ENCODE peak calls at places on chromosomes 6 and 20, in seven cellular contexts. F is kidney, U is esophagus squamous epithelium, L is fibroblast of lung, T is HAP-1, D is choroid plexus epithelial cell, A is PC-3. I is an unnamed sample.

GRCh38 chr6:83151114-83151513 is 42.0 kb downstream of the PGM3 start:
- DNase-seq in A (peak; percentile 34), T (no peak), U (no peak), L (peak; percentile 29), D (peak; percentile 64), F (no peak), I (no peak)

GRCh38 chr20:50027611-50028105 is 44.9 kb downstream of the SNAI1 start:
- DNase-seq in L (peak; percentile 85), T (no peak), A (peak; percentile 96), F (peak; percentile 95), U (no peak), D (peak; percentile 84), I (no peak)

GRCh38 chr6:158396136-158396535 is 83.9 kb downstream of the TULP4 start:
- DNase-seq in L (no peak), A (no peak), F (no peak), U (no peak), D (no peak), T (no peak), I (no peak)

GRCh38 chr6:3227363-3228045 is at the start of gene TUBB2B:
- DNase-seq in A (no peak), T (peak; percentile 81), U (no peak), L (no peak), F (peak; percentile 86), D (no peak), I (no peak)

GRCh38 chr6:4774715-4775590 is 1.3 kb upstream of the CDYL start:
- DNase-seq in D (peak; percentile 18), U (no peak), A (no peak), F (no peak), T (no peak), L (no peak), I (no peak)

GRCh38 chr6:89239338-89239737 is 22.2 kb upstream of the GABRR1 start:
- DNase-seq in L (no peak), D (peak; percentile 23), F (no peak), T (no peak), A (no peak), U (no peak), I (no peak)

GRCh38 chr20:22582960-22583772 is 1.2 kb downstream of the FOXA2 start:
- DNase-seq in A (peak; percentile 17), L (no peak), T (no peak), D (no peak), U (no peak), F (no peak), I (no peak)

GRCh38 chr6:37676071-37676470 is 21.6 kb downstream of the MDGA1 start:
- DNase-seq in L (no peak), D (no peak), F (no peak), A (no peak), T (no peak), U (no peak), I (no peak)

GRCh38 chr6:21791596-21791995 is 198.0 kb downstream of the SOX4 start:
- DNase-seq in U (no peak), D (peak; percentile 52), T (no peak), A (no peak), F (no peak), L (no peak), I (no peak)

GRCh38 chr6:56902551-56903464 is 52.1 kb upstream of the BEND6 start:
- DNase-seq in L (peak; percentile 79), T (peak; percentile 53), A (peak; percentile 72), F (no peak), U (no peak), D (peak; percentile 74), I (no peak)

GRCh38 chr6:139611327-139611958 is 237.0 kb upstream of the CITED2 start:
- DNase-seq in U (no peak), T (peak; percentile 37), A (no peak), D (no peak), L (no peak), F (no peak), I (no peak)

DNA sequence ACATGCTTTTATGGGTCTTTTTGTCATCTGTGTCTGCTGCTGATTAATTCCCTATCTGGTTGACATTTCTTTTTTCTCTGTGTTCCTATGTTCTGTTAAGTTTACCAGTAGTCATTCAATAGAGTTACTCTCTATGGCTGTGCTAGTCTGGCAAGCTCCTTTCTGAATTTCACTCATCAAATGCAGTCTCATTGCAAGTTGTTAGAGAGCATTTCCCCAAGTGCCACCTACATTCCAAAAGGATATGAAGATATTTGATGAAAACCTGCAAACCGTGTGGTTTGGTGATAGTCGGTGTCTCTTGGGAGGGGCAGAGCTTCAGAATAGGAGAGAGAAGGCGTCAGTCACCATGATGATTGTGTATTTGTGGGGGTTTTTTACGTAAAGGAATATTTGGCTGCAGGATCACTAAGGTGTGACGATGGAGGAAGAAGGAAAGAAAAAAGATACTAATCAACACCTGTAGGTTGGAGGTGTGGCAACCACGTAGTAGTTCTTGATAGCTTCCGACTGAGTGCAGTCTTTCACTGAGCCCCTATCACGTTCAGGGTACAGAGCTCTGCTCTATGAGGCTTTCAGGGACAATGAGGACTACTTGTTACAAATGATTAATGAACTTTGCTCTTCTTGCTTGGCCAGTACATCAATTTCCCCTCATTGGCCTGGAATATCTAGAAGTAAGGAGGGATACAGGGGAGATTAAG is 73.1 kb upstream of the TNFAIP3 start:
- DNase-seq in U (no peak), D (no peak), L (no peak), F (no peak), A (no peak), T (no peak), I (no peak)
- H3K4me3 ChIP-seq in U (no peak overlapping the region), D (no peak overlapping the region), L (no peak overlapping the region), F (no peak overlapping the region), A (no peak overlapping the region), T (no peak overlapping the region), I (no peak overlapping the region)

DNA sequence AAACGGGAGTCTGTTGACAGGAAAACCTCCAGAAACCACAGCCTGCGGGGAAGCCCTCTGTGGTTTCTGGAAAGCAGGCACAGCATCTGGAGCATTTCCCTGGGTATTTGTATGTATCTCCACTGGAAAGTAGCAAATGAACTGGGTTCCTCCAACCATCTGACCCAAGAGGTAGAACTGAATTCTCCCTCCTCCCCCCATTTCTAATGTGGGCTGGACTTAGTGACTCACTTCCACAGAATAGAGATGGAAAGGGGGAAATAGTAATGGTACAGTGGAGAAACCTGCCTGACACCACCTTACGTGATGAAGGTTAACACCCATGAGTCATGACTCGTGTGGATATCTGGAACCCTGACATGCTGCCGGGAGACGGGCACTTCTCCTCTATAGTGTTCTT is 51.9 kb upstream of the XRN2 start:
- DNase-seq in L (no peak), U (no peak), F (no peak), D (peak; percentile 13), A (peak; percentile 77), T (no peak), I (no peak)
- H3K4me3 ChIP-seq in L (no peak overlapping the region), U (no peak overlapping the region), F (no peak overlapping the region), D (no peak overlapping the region), A (no peak overlapping the region), T (no peak overlapping the region), I (no peak overlapping the region)

GRCh38 chr20:3747471-3747870 is 15.0 kb downstream of the HSPA12B start:
- DNase-seq in D (no peak), A (no peak), L (no peak), F (no peak), T (no peak), U (no peak), I (no peak)

GRCh38 chr20:3745686-3746173 is 13.2 kb downstream of the HSPA12B start:
- DNase-seq in A (no peak), U (no peak), T (no peak), F (no peak), D (no peak), L (no peak), I (no peak)

GRCh38 chr20:3743251-3743650 is 10.8 kb downstream of the HSPA12B start:
- DNase-seq in U (no peak), D (no peak), A (no peak), T (no peak), L (no peak), F (no peak), I (no peak)

GRCh38 chr20:3744037-3744436 is 11.6 kb downstream of the HSPA12B start:
- DNase-seq in A (no peak), L (no peak), F (peak; percentile 3), T (no peak), D (no peak), U (no peak), I (no peak)

GRCh38 chr20:3744806-3745685 is 12.6 kb downstream of the HSPA12B start:
- DNase-seq in T (peak; percentile 80), D (peak; percentile 32), L (no peak), A (peak; percentile 15), U (no peak), F (peak; percentile 86), I (no peak)
- H3K4me3 ChIP-seq in T (peak overlapping the region; percentile 36), D (no peak overlapping the region), L (no peak overlapping the region), A (no peak overlapping the region), U (peak overlapping the region; percentile 37), F (no peak overlapping the region), I (no peak overlapping the region)

GRCh38 chr6:167995302-167995701 is 2.2 kb upstream of the KIF25 start:
- DNase-seq in T (no peak), F (no peak), L (no peak), A (no peak), D (no peak), U (no peak), I (no peak)
- H3K4me3 ChIP-seq in T (no peak overlapping the region), F (no peak overlapping the region), L (no peak overlapping the region), A (no peak overlapping the region), D (no peak overlapping the region), U (no peak overlapping the region), I (no peak overlapping the region)